ENCODE peak calls at places on chromosomes 2 and 18, in four cellular contexts. A, M, P and S are unnamed samples.

GRCh38 chr18:47100214-47100831 is 50.0 kb downstream of the HDHD2 start:
- DNase-seq in M (no peak), P (peak), A (peak), S (peak)

GRCh38 chr2:109063326-109063670 is 65.7 kb upstream of the SH3RF3 start:
- DNase-seq in P (no peak), M (no peak), A (no peak), S (no peak)

GRCh38 chr2:218819103-218819502 is 12.5 kb downstream of the PRKAG3 start:
- DNase-seq in A (no peak), M (no peak), P (no peak), S (no peak)

GRCh38 chr2:216221806-216222205 is 112.7 kb downstream of the XRCC5 start:
- DNase-seq in A (no peak), M (no peak), P (no peak), S (no peak)

GRCh38 chr18:69936191-69936558 is 11.5 kb downstream of the CD226 start:
- DNase-seq in P (no peak), M (no peak), A (no peak), S (no peak)

GRCh38 chr18:74945774-74946545 is 263.0 kb downstream of the PTGR3 start:
- DNase-seq in P (no peak), A (no peak), M (no peak), S (no peak)

GRCh38 chr2:66575625-66576371 is 140.9 kb downstream of the MEIS1 start:
- DNase-seq in P (no peak), M (no peak), A (no peak), S (peak)

GRCh38 chr2:42127425-42128424 is 41.4 kb upstream of the EML4 start:
- DNase-seq in A (no peak), P (no peak), M (no peak), S (no peak)

GRCh38 chr2:113196839-113197238 is 23.1 kb downstream of the PSD4 start:
- DNase-seq in P (no peak), A (no peak), M (no peak), S (no peak)

GRCh38 chr2:24521162-24521857 is 30.3 kb downstream of the NCOA1 start:
- DNase-seq in P (no peak), M (no peak), A (no peak), S (no peak)

GRCh38 chr18:45617284-45617683 is 2.0 kb downstream of the SLC14A2 start:
- DNase-seq in P (peak), M (no peak), A (peak), S (no peak)

GRCh38 chr2:143125647-143126046 is 3.6 kb upstream of the ARHGAP15 start:
- DNase-seq in M (no peak), A (no peak), P (no peak), S (no peak)

GRCh38 chr2:143133783-143134182 is 4.6 kb downstream of the ARHGAP15 start:
- DNase-seq in P (no peak), A (no peak), M (no peak), S (no peak)

GRCh38 chr2:143123911-143124310 is 5.3 kb upstream of the ARHGAP15 start:
- DNase-seq in M (no peak), P (no peak), A (no peak), S (no peak)

GRCh38 chr2:143132360-143132759 is 3.1 kb downstream of the ARHGAP15 start:
- DNase-seq in M (no peak), A (no peak), P (no peak), S (no peak)

GRCh38 chr2:143128681-143129580 is at the start of gene ARHGAP15:
- DNase-seq in P (no peak), M (no peak), A (no peak), S (no peak)
- TF ChIP-seq CTCF in P (no peak), M (no peak), A (no peak), S (no peak)

DNA sequence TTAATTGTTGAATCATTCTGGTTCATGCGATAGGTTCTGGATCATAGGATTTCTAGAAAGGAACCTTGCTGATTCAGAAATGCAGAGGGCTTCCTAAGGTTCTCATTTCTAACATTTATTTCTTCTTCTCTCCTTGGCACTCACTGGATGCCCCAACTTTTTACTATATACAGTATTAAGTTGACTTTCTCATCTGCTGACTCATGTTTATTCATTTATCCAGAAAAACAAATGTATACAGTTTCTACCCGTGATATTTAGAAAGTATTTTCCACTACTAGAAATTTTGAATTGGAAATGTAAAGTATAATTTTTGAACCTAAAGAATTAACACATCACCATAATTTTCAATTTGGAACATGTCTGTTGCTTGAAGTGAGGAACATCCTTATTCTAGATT is 32.2 kb upstream of the OTX1 start:
- DNase-seq in P (no peak), A (no peak), M (no peak), S (no peak)
- TF ChIP-seq CTCF in P (no peak), A (no peak), M (no peak), S (no peak)

GRCh38 chr2:64326578-64327050 is 127.3 kb upstream of the LGALSL start:
- DNase-seq in A (no peak), P (no peak), M (no peak), S (no peak)

GRCh38 chr2:64328415-64328722 is 125.6 kb upstream of the LGALSL start:
- DNase-seq in M (no peak), A (no peak), P (no peak), S (no peak)

GRCh38 chr2:64325852-64326577 is 127.9 kb upstream of the LGALSL start:
- DNase-seq in M (no peak), A (no peak), P (no peak), S (no peak)

GRCh38 chr2:64327129-64327509 is 126.8 kb upstream of the LGALSL start:
- DNase-seq in A (no peak), P (no peak), M (no peak), S (no peak)

DNA sequence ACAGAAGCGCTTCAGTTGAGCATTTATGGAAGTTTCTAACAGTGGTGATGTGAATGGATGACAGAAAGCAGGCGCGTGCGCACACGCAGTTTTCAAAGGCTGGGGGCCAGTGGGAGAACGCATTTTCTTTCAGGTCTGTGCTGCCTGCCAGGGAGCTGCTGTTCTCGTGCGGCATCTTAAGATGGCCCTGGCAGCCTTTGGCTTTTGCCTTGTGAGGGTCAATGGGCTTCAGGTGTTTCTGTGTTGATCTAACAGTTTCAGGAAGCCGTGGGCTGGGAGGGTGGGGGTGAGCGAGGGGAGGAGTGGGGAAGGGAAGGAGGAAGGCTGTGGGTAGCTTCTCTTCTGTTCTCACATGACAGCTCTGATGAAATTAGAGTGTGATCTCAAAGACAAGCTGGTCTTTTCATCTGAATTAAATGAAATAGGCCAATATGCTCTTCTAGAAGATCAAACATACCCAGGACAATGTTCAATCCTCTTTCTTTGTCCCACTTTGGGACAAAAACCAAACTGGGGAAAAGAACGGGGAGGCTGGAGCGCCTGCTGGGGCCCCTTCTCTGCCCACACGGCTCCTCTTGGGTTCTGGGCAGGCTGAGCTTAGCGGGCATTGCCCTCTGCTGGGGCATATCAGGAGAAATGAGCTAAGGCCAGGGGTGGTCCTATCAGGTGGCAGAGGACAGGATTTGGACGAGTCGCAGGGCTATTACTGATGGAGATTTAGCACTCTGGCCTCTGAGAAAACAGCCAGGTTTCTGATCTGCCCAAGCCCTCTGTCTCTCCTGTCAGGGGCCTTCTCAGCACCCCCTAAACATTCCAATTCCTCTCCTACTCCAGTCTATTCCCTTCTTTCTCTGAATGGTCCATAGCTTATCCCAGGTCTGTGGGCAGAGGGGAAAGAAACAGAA is 126.2 kb upstream of the LGALSL start:
- DNase-seq in P (no peak), M (no peak), A (peak), S (peak)
- TF ChIP-seq CTCF in P (peak), M (no peak), A (peak), S (no peak)

DNA sequence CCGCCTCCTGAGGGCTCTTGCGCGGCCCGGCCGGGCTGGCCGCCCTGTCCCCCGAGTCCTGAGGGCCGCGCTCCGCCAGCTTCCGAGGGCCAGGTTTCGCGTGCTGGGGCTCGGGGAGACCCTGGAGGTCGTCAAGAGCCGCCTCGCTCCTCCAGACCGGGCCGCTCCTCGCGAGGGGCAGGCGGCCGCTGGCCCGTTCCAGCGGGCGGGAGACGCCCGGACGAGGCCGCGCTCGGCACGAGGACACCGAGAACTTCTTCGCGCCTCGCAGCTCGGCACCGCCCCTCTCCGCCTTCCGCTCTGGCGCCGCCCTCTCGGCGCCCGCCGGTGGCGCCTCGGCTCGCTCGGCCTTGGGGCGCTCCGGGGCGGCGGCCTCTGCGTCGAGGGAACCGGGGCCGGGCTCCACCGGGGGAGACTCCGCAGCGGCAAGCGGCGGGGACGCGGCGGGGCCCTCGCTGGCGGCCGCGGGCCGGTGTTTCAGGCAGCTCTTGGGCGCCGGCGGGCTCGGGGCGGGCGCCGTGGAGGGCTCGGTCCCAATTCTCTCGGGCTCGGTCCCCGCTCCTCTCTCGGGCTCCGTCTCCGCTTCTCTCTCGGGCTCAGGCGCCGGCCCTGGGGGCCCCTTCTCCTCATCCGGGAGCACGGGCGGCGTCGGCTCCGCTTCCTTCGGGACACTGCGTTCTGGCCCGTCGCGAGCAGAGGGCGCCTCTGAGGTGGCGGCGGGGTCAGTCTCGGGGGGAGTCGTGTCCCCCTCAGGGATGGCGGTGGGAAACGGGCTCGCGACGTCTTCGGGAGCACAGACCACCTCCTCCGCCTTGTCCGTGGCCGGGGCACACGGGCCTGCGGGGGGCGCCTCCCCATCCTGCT is 91.6 kb upstream of the MGAT4A start:
- DNase-seq in A (no peak), P (no peak), M (no peak), S (peak)
- TF ChIP-seq CTCF in A (peak), P (no peak), M (no peak), S (peak)

DNA sequence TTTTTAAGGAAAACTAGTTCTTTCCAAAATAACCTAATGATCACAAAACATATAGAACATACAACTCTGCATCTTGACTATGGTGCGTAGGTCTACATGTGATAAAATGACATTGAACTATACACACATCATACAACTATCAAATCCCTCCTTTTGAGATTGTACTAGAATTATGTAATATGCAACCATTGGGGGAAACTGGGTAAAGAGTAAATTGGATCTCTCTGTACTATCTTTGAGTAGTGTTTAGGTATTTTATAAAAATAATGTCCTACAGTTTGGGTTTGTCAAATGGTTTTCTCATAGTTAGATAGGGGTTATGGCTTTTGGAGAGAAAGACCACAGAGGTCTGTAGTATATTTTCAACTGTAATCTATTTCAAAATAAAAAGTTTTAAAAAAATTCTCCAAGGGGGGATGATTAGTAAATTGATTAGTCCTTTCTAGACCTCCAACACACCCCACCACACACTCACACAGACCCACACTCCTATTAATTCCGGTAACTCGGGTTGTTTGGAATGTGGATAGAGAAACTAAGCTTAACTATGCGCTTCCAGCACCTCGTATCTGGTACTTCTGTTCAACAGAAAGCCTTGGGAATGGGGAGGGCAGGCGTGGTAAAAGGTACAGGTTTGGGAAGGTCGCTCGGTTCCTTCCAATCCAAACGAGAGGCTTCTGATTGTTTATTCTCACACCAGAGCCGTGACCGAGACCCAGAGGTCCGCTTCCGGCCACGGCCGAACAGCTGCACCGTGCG is 668 bp upstream of the BIRC6 start:
- DNase-seq in P (peak), A (no peak), M (no peak), S (no peak)
- TF ChIP-seq CTCF in P (no peak), A (no peak), M (no peak), S (no peak)

GRCh38 chr2:180601016-180601415 is 379.4 kb upstream of the UBE2E3 start:
- DNase-seq in P (no peak), A (no peak), M (no peak), S (no peak)

GRCh38 chr2:180599804-180600203 is 380.6 kb upstream of the UBE2E3 start:
- DNase-seq in P (no peak), M (no peak), A (no peak), S (no peak)

GRCh38 chr2:180607501-180608060 is 372.8 kb upstream of the UBE2E3 start:
- DNase-seq in A (no peak), M (no peak), P (no peak), S (no peak)

DNA sequence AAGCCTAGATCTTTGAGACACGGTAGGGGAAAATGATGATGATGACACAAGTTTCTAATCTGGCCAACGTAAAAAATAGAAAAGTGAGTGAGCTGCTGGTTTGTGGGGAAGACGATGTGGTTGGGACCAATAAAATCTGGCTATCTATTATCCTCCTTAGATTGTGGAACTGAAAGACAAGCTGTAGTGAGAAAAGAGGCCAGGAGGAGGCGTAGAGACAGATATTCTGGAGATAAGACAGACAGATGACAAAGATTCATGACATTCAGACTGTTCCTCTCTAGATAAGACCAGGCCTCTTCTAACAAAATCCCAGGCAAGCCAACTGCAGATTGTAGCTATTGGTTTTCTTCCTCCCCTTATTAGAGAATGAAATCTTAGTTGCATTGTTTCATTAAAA is 376.3 kb upstream of the UBE2E3 start:
- DNase-seq in A (no peak), P (no peak), M (no peak), S (peak)
- TF ChIP-seq CTCF in A (no peak), P (peak), M (no peak), S (peak)

DNA sequence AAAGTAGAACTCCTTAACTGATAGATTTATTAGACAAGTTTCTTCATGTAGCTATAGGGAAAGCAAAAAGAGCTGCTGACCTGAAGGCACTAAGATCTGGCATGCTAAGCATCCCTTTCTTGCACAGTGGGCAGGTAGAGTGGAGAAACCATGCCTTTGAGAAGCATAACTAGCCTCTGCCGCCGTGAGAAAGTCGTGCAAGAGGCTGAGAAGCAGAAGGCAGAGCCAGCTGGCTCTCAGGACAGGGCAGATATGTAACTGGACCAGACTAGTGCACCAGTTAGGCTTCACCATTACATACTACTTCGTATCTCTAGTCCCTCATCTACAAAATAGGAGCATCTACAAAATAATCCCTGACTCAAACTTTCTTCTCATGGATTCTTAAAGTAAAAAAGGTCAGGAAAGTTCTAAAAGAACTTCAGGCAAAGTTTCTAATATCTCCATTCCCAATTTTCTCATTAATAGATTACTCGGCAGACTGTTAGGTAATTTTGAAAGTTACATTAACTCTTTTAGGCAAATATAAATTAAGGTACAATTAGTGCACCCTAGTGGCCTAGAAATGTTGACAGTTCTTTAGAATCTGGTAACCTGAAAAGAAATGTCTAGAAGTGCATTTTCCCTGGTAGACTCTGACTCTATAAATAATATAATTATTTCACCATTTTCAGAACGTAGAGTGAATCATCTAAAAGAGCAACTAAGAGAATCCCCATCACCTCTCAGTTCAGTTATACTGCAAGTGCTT is 10.3 kb downstream of the ERBB4 start:
- DNase-seq in P (no peak), A (no peak), M (no peak), S (no peak)
- TF ChIP-seq CTCF in P (peak), A (no peak), M (no peak), S (no peak)

DNA sequence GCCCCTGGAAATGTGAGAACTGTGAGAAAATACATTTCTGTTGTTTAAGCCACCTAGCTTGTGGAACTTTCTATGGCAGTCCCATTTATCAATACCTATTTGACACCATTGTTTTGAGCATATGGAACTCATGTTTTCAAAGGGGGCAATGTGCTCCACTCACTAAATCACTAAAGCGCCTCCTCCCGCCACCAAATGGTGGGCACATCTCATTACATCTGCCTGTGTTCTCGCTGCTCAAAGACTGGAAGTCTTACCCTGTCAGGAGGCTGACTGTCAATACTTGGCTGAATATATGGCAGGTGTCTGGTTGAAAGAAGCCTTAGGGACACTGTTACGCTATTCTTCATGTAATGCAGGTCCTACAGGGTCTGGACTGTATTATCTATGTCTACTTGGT is 767.7 kb downstream of the TSN start:
- DNase-seq in P (no peak), A (no peak), M (no peak), S (no peak)
- TF ChIP-seq CTCF in P (no peak), A (no peak), M (no peak), S (no peak)

GRCh38 chr2:19228720-19229119 is 129.7 kb downstream of the OSR1 start:
- DNase-seq in M (no peak), P (no peak), A (no peak), S (no peak)
- TF ChIP-seq CTCF in M (no peak), P (no peak), A (no peak), S (no peak)